ENCODE peak calls at places on chromosomes 16 and 17, in ten cellular contexts. Z is right lobe of liver, W is NB4, J is A549, U is GM12878, E is heart left ventricle, V is ovary, R is IMR-90, C is HCT116, O is prostate gland. F is an unnamed sample.

GRCh38 chr16:83305092-83305491 is 502.7 kb upstream of the HSBP1 start:
- DNase-seq in J (no peak), U (no peak), V (no peak), W (no peak), R (peak), Z (no peak), E (no peak), C (no peak), O (no peak), F (no peak)

GRCh38 chr16:71777329-71777728 is 31.3 kb downstream of the AP1G1 start:
- DNase-seq in R (no peak), Z (no peak), U (no peak), O (no peak), W (no peak), J (no peak), C (no peak), V (no peak), E (no peak), F (no peak)

GRCh38 chr17:45906237-45906636 is 11.9 kb downstream of the MAPT start:
- DNase-seq in V (no peak), Z (no peak), J (no peak), E (no peak), R (no peak), W (no peak), U (no peak), C (no peak), O (no peak), F (no peak)

GRCh38 chr17:66941773-66942452 is 22.6 kb upstream of the CACNG4 start:
- DNase-seq in Z (no peak), U (no peak), W (no peak), V (no peak), C (no peak), O (no peak), E (no peak), R (no peak), J (no peak), F (no peak)

GRCh38 chr17:37518816-37519215 is 29.1 kb downstream of the DUSP14 start:
- DNase-seq in E (no peak), C (no peak), Z (no peak), O (peak), V (no peak), R (no peak), W (no peak), U (no peak), J (no peak), F (peak)

GRCh38 chr16:86775401-86775985 is 197.1 kb downstream of the FOXL1 start:
- DNase-seq in E (no peak), O (no peak), J (no peak), C (no peak), W (no peak), U (no peak), R (peak), Z (no peak), V (no peak), F (no peak)

GRCh38 chr17:4317648-4318047 is 48.8 kb downstream of the UBE2G1 start:
- DNase-seq in V (no peak), U (no peak), R (no peak), W (no peak), C (no peak), J (no peak), Z (no peak), O (no peak), E (no peak), F (no peak)

GRCh38 chr16:50121721-50122445 is 31.2 kb upstream of the TENT4B start:
- DNase-seq in W (no peak), R (no peak), Z (no peak), J (no peak), V (no peak), U (peak), E (no peak), O (no peak), C (no peak), F (no peak)

GRCh38 chr16:87955302-87956168 is 4.3 kb downstream of the BANP start:
- DNase-seq in W (peak), C (no peak), E (no peak), R (peak), Z (no peak), V (no peak), J (no peak), U (no peak), O (no peak), F (no peak)

GRCh38 chr16:65779196-65779595 is 587.3 kb upstream of the CDH5 start:
- DNase-seq in W (no peak), C (no peak), Z (no peak), U (no peak), V (no peak), J (no peak), E (no peak), O (no peak), R (no peak), F (no peak)

GRCh38 chr16:2056077-2056476 is 8.3 kb downstream of the TSC2 start:
- DNase-seq in R (no peak), Z (peak), J (no peak), W (no peak), C (no peak), E (no peak), O (no peak), V (no peak), U (no peak), F (no peak)

GRCh38 chr16:89602273-89602951 is 11.0 kb upstream of the DPEP1 start:
- DNase-seq in C (peak), Z (no peak), U (no peak), V (peak), O (no peak), E (no peak), R (peak), J (peak), W (peak), F (peak)

GRCh38 chr17:68843522-68843921 is 111.7 kb downstream of the ABCA8 start:
- DNase-seq in W (no peak), O (no peak), J (no peak), Z (no peak), E (no peak), C (no peak), R (no peak), U (peak), V (no peak), F (no peak)

GRCh38 chr17:79396696-79397095 is 214.2 kb downstream of the RBFOX3 start:
- DNase-seq in C (no peak), Z (no peak), V (no peak), R (no peak), E (no peak), O (no peak), J (no peak), W (no peak), U (no peak), F (no peak)

GRCh38 chr16:31250782-31251384 is 8.9 kb upstream of the ITGAM start:
- DNase-seq in Z (no peak), J (no peak), U (no peak), O (no peak), E (no peak), R (no peak), V (no peak), W (no peak), C (no peak), F (no peak)

GRCh38 chr16:19066988-19067348 is 446 bp upstream of the COQ7 start:
- DNase-seq in E (no peak), O (no peak), V (peak), C (no peak), Z (no peak), U (no peak), J (no peak), W (no peak), R (no peak), F (no peak)

GRCh38 chr17:64097196-64097936 is 32.6 kb downstream of the ERN1 start:
- DNase-seq in Z (no peak), W (no peak), C (no peak), E (no peak), U (no peak), O (no peak), J (no peak), V (no peak), R (peak), F (no peak)

GRCh38 chr17:68459030-68459376 is 1.7 kb upstream of the WIPI1 start:
- DNase-seq in E (no peak), V (no peak), R (no peak), W (no peak), U (peak), O (no peak), C (no peak), Z (no peak), J (no peak), F (no peak)

GRCh38 chr17:33964344-33964979 is 290.6 kb upstream of the CCL2 start:
- DNase-seq in W (peak), O (no peak), Z (no peak), V (no peak), E (no peak), R (no peak), C (no peak), U (peak), J (no peak), F (no peak)

GRCh38 chr17:79510071-79510470 is 100.8 kb downstream of the RBFOX3 start:
- DNase-seq in R (no peak), C (no peak), O (no peak), E (no peak), W (no peak), V (no peak), J (no peak), U (no peak), Z (no peak), F (no peak)

GRCh38 chr17:2335726-2336214 is 487 bp downstream of the TSR1 start:
- DNase-seq in W (peak), Z (no peak), E (no peak), C (no peak), V (peak), O (no peak), J (no peak), U (no peak), R (no peak), F (peak)

GRCh38 chr16:49876716-49877129 is 20.8 kb upstream of the ZNF423 start:
- DNase-seq in R (no peak), C (no peak), O (no peak), J (peak), Z (peak), E (peak), W (peak), V (peak), U (no peak), F (peak)

GRCh38 chr16:10332301-10332700 is 53.6 kb upstream of the ATF7IP2 start:
- DNase-seq in R (no peak), U (no peak), J (no peak), C (no peak), V (no peak), E (no peak), O (no peak), W (no peak), Z (no peak), F (peak)

GRCh38 chr17:27362909-27363308 is 69.0 kb downstream of the WSB1 start:
- DNase-seq in O (no peak), R (no peak), V (no peak), U (no peak), E (no peak), C (no peak), J (no peak), Z (no peak), W (no peak), F (no peak)

GRCh38 chr17:77542551-77543490 is 402.1 kb downstream of the SEC14L1 start:
- DNase-seq in O (peak), W (peak), C (peak), V (peak), J (peak), R (peak), E (peak), Z (peak), U (peak), F (peak)

GRCh38 chr17:15496735-15497134 is 29.3 kb upstream of the CDRT4 start:
- DNase-seq in O (no peak), E (no peak), R (no peak), V (no peak), Z (no peak), W (no peak), U (no peak), C (no peak), J (no peak), F (no peak)

GRCh38 chr17:38864636-38865398 is 5.0 kb upstream of the LASP1 start:
- DNase-seq in E (no peak), U (no peak), Z (no peak), O (no peak), V (no peak), R (peak), J (no peak), W (no peak), C (no peak), F (no peak)

GRCh38 chr16:89922884-89923639 is at the start of gene TUBB3:
- DNase-seq in W (peak), U (no peak), R (peak), J (peak), O (peak), Z (peak), V (peak), C (peak), E (peak), F (peak)

DNA sequence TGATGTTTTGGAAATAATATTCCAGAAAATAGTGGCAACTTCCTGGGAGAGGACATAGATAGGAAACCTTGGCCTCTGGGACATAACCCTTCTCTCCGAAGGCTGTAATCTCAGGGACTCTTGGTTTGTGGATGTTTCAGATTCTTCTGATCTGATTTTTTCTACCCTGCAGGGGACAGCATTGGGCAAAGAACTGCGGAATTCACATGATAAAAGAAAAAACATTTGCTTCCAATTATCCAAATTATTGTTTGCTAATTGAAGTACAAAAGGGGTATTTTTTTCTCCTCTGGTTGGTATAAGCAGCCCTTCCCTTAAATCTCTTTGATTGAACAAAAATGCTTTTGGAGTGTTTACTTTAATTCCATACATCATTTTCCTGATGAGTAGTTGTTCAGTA is 251.7 kb upstream of the IRX3 start:
- DNase-seq in R (no peak), U (no peak), Z (no peak), W (no peak), E (no peak), O (no peak), C (no peak), V (no peak), J (no peak), F (no peak)
- TF ChIP-seq CTCF in R (no peak), U (no peak), Z (no peak), W (no peak), E (peak), O (no peak), C (no peak), V (no peak), J (no peak), F (no peak)

GRCh38 chr17:73091410-73091769 is 1.1 kb downstream of the SLC39A11 start:
- DNase-seq in R (no peak), V (no peak), C (no peak), E (no peak), J (no peak), Z (no peak), O (no peak), W (no peak), U (no peak), F (no peak)

GRCh38 chr17:73091770-73092517 is 544 bp downstream of the SLC39A11 start:
- DNase-seq in R (peak), J (peak), U (no peak), O (peak), E (no peak), W (peak), C (no peak), V (peak), Z (peak), F (no peak)

GRCh38 chr17:73090396-73091202 is 1.9 kb downstream of the SLC39A11 start:
- DNase-seq in Z (no peak), U (no peak), R (no peak), C (no peak), W (no peak), V (no peak), J (no peak), O (no peak), E (no peak), F (no peak)

GRCh38 chr17:73092518-73093135 is at the start of gene SLC39A11:
- DNase-seq in U (peak), O (peak), C (peak), R (peak), W (peak), Z (peak), J (peak), E (peak), V (peak), F (peak)

DNA sequence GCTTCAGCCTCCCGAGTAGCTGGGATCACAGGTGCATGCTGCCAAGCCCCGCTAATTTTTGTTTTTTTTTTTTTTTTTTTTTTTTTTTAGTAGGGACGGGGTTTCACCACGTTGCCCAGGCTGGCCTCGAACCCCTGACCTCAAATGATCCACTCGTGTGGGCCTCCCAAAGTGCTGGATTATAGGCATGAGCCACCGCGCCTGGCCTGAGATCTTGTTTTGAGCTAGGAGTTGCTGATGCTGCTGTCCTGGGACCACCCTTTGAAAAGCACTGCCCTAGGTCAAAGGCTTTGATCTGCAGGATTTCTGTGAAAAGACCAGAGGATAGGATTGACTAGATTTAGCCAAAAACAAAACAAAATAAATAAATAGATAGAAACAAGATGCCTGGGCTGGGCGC is 798 bp upstream of the SLC39A11 start:
- DNase-seq in C (no peak), Z (no peak), R (no peak), W (no peak), U (no peak), O (no peak), E (no peak), V (no peak), J (no peak), F (no peak)
- H3K4me3 ChIP-seq in C (no peak), Z (no peak), R (no peak), W (no peak), U (no peak), O (no peak), E (peak), V (peak), J (peak), F (peak)

DNA sequence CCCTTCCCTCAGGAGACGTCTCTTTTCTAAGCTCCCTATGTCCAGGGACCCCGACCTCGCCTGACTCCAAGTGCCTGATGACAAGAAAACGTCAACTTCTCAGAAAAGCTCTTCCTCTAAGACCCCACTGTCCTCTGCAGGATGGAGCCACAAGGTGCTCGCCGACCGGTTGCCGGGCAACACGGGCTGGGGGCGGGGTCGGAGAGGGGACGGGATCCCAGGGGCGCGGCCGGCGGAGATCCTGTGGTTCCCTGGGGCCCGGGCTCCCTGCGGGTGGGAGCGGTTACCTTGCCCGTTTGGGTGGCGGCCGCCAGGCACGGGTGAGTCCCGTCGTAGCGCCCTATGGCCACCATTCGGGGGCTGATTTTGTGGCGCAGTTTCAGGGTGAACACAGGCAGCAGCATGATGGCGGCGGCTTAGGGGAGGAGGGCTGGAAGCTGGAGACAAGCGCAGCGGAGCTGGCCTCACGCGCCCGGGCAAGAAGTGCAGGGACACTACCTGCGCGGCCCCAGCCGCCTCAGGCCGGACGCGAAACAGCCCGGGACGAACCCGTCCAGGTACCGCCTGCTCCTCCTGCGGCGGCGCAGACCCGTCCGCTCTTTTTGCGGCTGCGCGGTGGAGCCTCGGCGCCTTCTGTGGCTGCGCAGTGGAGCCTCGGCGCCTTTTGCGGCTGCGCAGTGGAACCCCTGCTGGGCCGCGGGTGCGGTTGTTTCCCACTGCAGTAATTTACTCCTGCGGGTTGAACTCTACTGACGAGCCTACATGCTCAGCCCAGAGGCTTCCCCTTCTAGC is at the start of gene BBS2:
- DNase-seq in R (peak), J (peak), E (peak), O (peak), V (peak), C (peak), U (peak), W (peak), Z (peak), F (peak)
- TF ChIP-seq POLR2A in R (no peak), J (peak), E (no peak), O (peak), V (peak), C (peak), U (peak), W (peak), Z (peak), F (peak)

GRCh38 chr16:57999366-57999970 is 1.0 kb downstream of the ZNF319 start:
- DNase-seq in O (no peak), C (no peak), U (no peak), J (no peak), Z (peak), E (no peak), R (peak), V (no peak), W (peak), F (no peak)
- TF ChIP-seq CTCF in O (no peak), C (no peak), U (peak), J (no peak), Z (no peak), E (no peak), R (peak), V (no peak), W (no peak), F (no peak)

DNA sequence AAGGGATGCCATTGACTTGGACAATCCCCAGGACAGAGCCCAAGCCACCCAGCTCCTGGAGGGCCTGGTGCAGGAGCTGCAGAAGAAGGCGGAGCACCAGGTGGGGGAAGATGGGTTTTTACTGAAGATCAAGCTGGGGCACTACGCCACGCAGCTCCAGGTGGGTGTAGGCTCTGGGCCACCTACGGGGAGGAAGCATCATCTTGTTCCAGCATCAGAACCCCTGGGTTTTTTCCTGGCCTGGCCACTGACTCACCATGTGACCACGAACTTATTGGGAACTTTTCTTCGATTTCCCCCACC is 1.5 kb downstream of the STAT5A start:
- DNase-seq in E (no peak), W (no peak), U (no peak), Z (no peak), C (no peak), J (no peak), R (no peak), V (peak), O (no peak), F (no peak)
- H3K4me3 ChIP-seq in E (peak), W (peak), U (peak), Z (no peak), C (no peak), J (no peak), R (no peak), V (no peak), O (no peak), F (no peak)

GRCh38 chr16:29676989-29677388 is 2.0 kb upstream of the QPRT start:
- DNase-seq in R (no peak), Z (no peak), U (no peak), V (no peak), J (no peak), C (no peak), E (no peak), W (no peak), O (no peak), F (no peak)

GRCh38 chr16:29678691-29679267 is at the start of gene QPRT:
- DNase-seq in C (no peak), O (no peak), R (peak), J (no peak), Z (peak), W (no peak), V (peak), E (peak), U (no peak), F (peak)

GRCh38 chr16:29683543-29684090 is 4.6 kb downstream of the QPRT start:
- DNase-seq in W (no peak), U (no peak), O (no peak), R (no peak), J (no peak), V (no peak), C (no peak), E (no peak), Z (no peak), F (no peak)

GRCh38 chr16:29675811-29676643 is 3.0 kb upstream of the QPRT start:
- DNase-seq in U (no peak), O (no peak), R (peak), W (peak), J (peak), V (no peak), E (no peak), C (peak), Z (no peak), F (no peak)

GRCh38 chr16:29680180-29680598 is 1.2 kb downstream of the QPRT start:
- DNase-seq in W (no peak), R (no peak), Z (no peak), U (no peak), E (no peak), J (no peak), O (no peak), C (no peak), V (no peak), F (no peak)
- TF ChIP-seq POLR2A in W (no peak), R (no peak), Z (no peak), U (no peak), E (no peak), J (no peak), O (no peak), C (no peak), V (no peak), F (no peak)

F was measured in adrenal gland.